ENCODE peak calls at places on chromosomes 11 and 22, in eight cellular contexts. N is right cardiac atrium, W is thoracic aorta, J is uterus, C is mesenchymal stem cell, B is OCI-LY7, K is right atrium auricular region, M is sigmoid colon. E is an unnamed sample.
A peak's percentile ranks its signal among the peaks of the same experiment; 100 is the strongest.

GRCh38 chr11:94809251-94809650 is 41.1 kb downstream of the AMOTL1 start:
- DNase-seq in N (no peak), W (no peak), J (no peak), C (peak; percentile 89), B (no peak), K (no peak), M (no peak), E (no peak)

GRCh38 chr22:44201556-44202129 is 20.9 kb downstream of the PARVG start:
- DNase-seq in N (no peak), W (no peak), J (no peak), C (no peak), B (no peak), K (no peak), M (peak; percentile 52), E (no peak)

GRCh38 chr22:19821523-19822300 is 33.0 kb downstream of the GNB1L start:
- DNase-seq in N (no peak), W (no peak), J (no peak), C (no peak), B (no peak), K (no peak), M (peak; percentile 50), E (no peak)

GRCh38 chr11:38446336-38446735 is 1848.3 kb upstream of the RAG2 start:
- DNase-seq in N (no peak), W (no peak), J (no peak), C (no peak), B (no peak), K (no peak), M (no peak), E (no peak)

GRCh38 chr11:31326470-31327148 is 42.9 kb downstream of the DCDC1 start:
- DNase-seq in N (no peak), W (no peak), J (no peak), C (no peak), B (no peak), K (no peak), M (no peak), E (no peak)

GRCh38 chr11:64285885-64286800 is 495 bp downstream of the GPR137 start:
- DNase-seq in N (no peak), W (no peak), J (no peak), C (no peak), B (peak; percentile 48), K (no peak), M (no peak), E (no peak)

GRCh38 chr22:36457688-36458450 is 23.6 kb downstream of the TXN2 start:
- DNase-seq in N (peak; percentile 90), W (no peak), J (peak; percentile 64), C (peak; percentile 65), B (no peak), K (no peak), M (peak; percentile 83), E (peak; percentile 73)

GRCh38 chr11:45485070-45485716 is 180.2 kb downstream of the CHST1 start:
- DNase-seq in N (no peak), W (no peak), J (no peak), C (no peak), B (no peak), K (no peak), M (peak; percentile 28), E (no peak)

GRCh38 chr22:43404673-43405385 is 7.0 kb upstream of the MPPED1 start:
- DNase-seq in N (peak; percentile 35), W (no peak), J (no peak), C (no peak), B (no peak), K (no peak), M (no peak), E (no peak)

GRCh38 chr11:45147871-45148270 is 1.4 kb downstream of the PRDM11 start:
- DNase-seq in N (no peak), W (no peak), J (no peak), C (no peak), B (no peak), K (no peak), M (no peak), E (no peak)

GRCh38 chr11:34621876-34622275 is 983 bp downstream of the EHF start:
- DNase-seq in N (no peak), W (no peak), J (no peak), C (no peak), B (no peak), K (no peak), M (no peak), E (no peak)

GRCh38 chr11:115613986-115614625 is 109.9 kb upstream of the CADM1 start:
- DNase-seq in N (no peak), W (no peak), J (no peak), C (peak; percentile 69), B (no peak), K (no peak), M (no peak), E (no peak)

GRCh38 chr11:110711776-110712642 is at the start of gene ARHGAP20:
- DNase-seq in N (peak; percentile 88), W (peak; percentile 15), J (peak; percentile 77), C (peak; percentile 58), B (no peak), K (peak; percentile 62), M (peak; percentile 85), E (peak; percentile 55)

GRCh38 chr11:11125618-11126017 is 227.4 kb downstream of the CSNK2A3 start:
- DNase-seq in N (no peak), W (no peak), J (no peak), C (no peak), B (no peak), K (no peak), M (no peak), E (no peak)

GRCh38 chr22:31631381-31631780 is 30.6 kb downstream of the PISD start:
- DNase-seq in N (peak; percentile 60), W (no peak), J (no peak), C (no peak), B (no peak), K (no peak), M (no peak), E (no peak)
- H3K4me3 ChIP-seq in N (no peak overlapping the region), W (peak overlapping the region; percentile 95), J (peak overlapping the region; percentile 88), C (peak overlapping the region; percentile 92), B (peak overlapping the region; percentile 73), K (peak overlapping the region; percentile 85), M (peak overlapping the region; percentile 81), E (peak overlapping the region; percentile 93)

GRCh38 chr11:12801976-12802375 is 127.8 kb downstream of the TEAD1 start:
- DNase-seq in N (no peak), W (no peak), J (no peak), C (no peak), B (no peak), K (no peak), M (no peak), E (no peak)

GRCh38 chr11:12803086-12803826 is 129.0 kb downstream of the TEAD1 start:
- DNase-seq in N (no peak), W (no peak), J (no peak), C (peak; percentile 81), B (no peak), K (no peak), M (no peak), E (no peak)

GRCh38 chr11:12799373-12799835 is 125.2 kb downstream of the TEAD1 start:
- DNase-seq in N (no peak), W (no peak), J (no peak), C (no peak), B (no peak), K (no peak), M (no peak), E (no peak)

GRCh38 chr11:12800032-12800671 is 125.9 kb downstream of the TEAD1 start:
- DNase-seq in N (no peak), W (no peak), J (no peak), C (peak; percentile 88), B (no peak), K (no peak), M (no peak), E (no peak)

DNA sequence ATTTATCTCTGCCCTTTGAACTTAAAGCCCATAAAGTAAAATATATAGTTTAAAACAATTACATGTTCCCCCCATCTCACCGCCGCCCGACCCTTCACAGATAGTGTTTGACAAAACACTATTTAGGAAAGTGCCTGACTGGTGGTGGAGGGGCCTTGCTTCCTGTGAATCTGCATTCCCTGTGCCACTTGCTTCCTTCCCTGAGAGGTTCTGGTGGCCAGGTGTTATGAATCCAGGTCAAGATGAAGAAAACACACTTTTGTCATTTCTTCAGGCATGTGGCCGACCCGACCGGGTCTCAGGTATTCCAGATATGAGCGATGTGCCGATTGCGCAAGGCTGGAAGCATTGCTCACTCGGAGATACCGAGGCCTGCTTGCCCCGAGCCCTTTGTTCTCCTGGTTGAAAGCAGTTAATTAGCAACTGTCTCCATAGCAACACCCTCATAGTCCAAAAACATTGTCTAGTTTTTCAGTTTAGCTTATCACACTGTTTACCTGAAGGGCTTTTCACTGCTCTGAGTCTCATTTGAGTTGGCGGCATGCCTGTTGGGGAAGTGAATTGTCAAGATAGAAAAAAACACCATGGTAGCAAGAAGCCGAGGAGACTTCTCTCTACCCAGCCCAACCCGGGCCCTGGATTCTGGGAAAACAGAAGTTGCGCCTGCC is 128.3 kb downstream of the TEAD1 start:
- DNase-seq in N (peak; percentile 68), W (no peak), J (peak; percentile 54), C (peak; percentile 85), B (no peak), K (peak; percentile 70), M (peak; percentile 74), E (no peak)
- H3K4me1 ChIP-seq in N (peaks cover 15% of the 10 kb centered on the region), W (peaks cover 8% of the 10 kb centered on the region), J (peaks cover 6% of the 10 kb centered on the region), C (peaks cover 20% of the 10 kb centered on the region), B (no peaks in the 10 kb centered on the region), K (no peaks in the 10 kb centered on the region), M (peaks cover 65% of the 10 kb centered on the region), E (peaks cover 62% of the 10 kb centered on the region)

GRCh38 chr22:23512738-23513137 is 67.4 kb downstream of the IGLL1 start:
- DNase-seq in N (peak; percentile 23), W (no peak), J (no peak), C (no peak), B (no peak), K (no peak), M (no peak), E (no peak)
- H3K4me3 ChIP-seq in N (no peak overlapping the region), W (no peak overlapping the region), J (no peak overlapping the region), C (no peak overlapping the region), B (no peak overlapping the region), K (no peak overlapping the region), M (no peak overlapping the region), E (no peak overlapping the region)

GRCh38 chr11:128310676-128311445 is 276.5 kb downstream of the ETS1 start:
- DNase-seq in N (no peak), W (no peak), J (no peak), C (peak; percentile 57), B (no peak), K (no peak), M (no peak), E (no peak)

GRCh38 chr11:128311742-128312719 is 275.3 kb downstream of the ETS1 start:
- DNase-seq in N (no peak), W (no peak), J (no peak), C (no peak), B (no peak), K (no peak), M (no peak), E (no peak)

GRCh38 chr11:128310005-128310404 is 277.4 kb downstream of the ETS1 start:
- DNase-seq in N (no peak), W (no peak), J (no peak), C (peak; percentile 59), B (no peak), K (no peak), M (no peak), E (no peak)

GRCh38 chr11:128305588-128305987 is 281.8 kb downstream of the ETS1 start:
- DNase-seq in N (no peak), W (no peak), J (no peak), C (no peak), B (peak; percentile 16), K (no peak), M (no peak), E (no peak)

DNA sequence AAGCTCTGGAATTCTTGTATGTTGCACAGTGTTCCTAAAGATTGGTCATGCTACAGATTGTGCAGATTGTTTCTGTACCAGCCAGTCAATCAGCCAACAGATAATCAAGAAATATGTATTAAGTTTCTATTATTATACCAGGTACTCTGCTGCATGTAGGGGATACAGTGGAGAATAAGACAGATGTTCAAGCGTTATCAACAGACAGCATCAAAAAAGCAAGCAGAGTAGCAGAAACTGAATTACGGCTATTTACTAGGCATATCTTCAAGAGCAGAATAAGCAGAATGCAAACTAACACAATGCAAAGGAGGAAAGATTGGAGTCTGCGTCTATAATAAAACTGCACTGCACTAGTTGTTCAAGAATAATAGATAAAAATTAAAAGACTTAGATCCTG is 278.6 kb downstream of the ETS1 start:
- DNase-seq in N (no peak), W (no peak), J (no peak), C (no peak), B (no peak), K (no peak), M (no peak), E (no peak)
- H3K4me1 ChIP-seq in N (no peaks in the 10 kb centered on the region), W (no peaks in the 10 kb centered on the region), J (no peaks in the 10 kb centered on the region), C (no peaks in the 10 kb centered on the region), B (peaks cover 12% of the 10 kb centered on the region), K (no peaks in the 10 kb centered on the region), M (no peaks in the 10 kb centered on the region), E (no peaks in the 10 kb centered on the region)

E was measured in left ventricle myocardium inferior.